ENCODE peak calls at places on chromosomes 5 and 9, in four cellular contexts. One of them, this sample, is unnamed.

GRCh38 chr9:82593436-82593835 is 469.5 kb downstream of the RASEF start:
- DNase-seq in NCI-H748 treated with DMSO at 0.1 percent for 48 hours: no peak
- DNase-seq in GM04504: no peak
- DNase-seq in naive thymus-derived CD8-positive, alpha-beta T cell: no peak
- DNase-seq in this sample: no peak

GRCh38 chr9:124558777-124559470 is 51.7 kb upstream of the NR5A1 start:
- DNase-seq in NCI-H748 treated with DMSO at 0.1 percent for 48 hours: no peak
- DNase-seq in GM04504: no peak
- DNase-seq in naive thymus-derived CD8-positive, alpha-beta T cell: no peak
- DNase-seq in this sample: no peak

GRCh38 chr5:112709416-112709815 is 28.3 kb upstream of the APC start:
- DNase-seq in NCI-H748 treated with DMSO at 0.1 percent for 48 hours: no peak
- DNase-seq in naive thymus-derived CD8-positive, alpha-beta T cell: no peak
- DNase-seq in GM04504: no peak
- DNase-seq in this sample: no peak

GRCh38 chr5:61575103-61575502 is 243.0 kb downstream of the ZSWIM6 start:
- DNase-seq in naive thymus-derived CD8-positive, alpha-beta T cell: no peak
- DNase-seq in GM04504: peak
- DNase-seq in NCI-H748 treated with DMSO at 0.1 percent for 48 hours: no peak
- DNase-seq in this sample: no peak

GRCh38 chr9:38681747-38682227 is 38.1 kb downstream of the FAM240B start:
- DNase-seq in naive thymus-derived CD8-positive, alpha-beta T cell: no peak
- DNase-seq in NCI-H748 treated with DMSO at 0.1 percent for 48 hours: no peak
- DNase-seq in GM04504: peak
- DNase-seq in this sample: no peak

GRCh38 chr5:8399471-8399870 is 530.5 kb downstream of the MTRR start:
- DNase-seq in NCI-H748 treated with DMSO at 0.1 percent for 48 hours: no peak
- DNase-seq in naive thymus-derived CD8-positive, alpha-beta T cell: no peak
- DNase-seq in GM04504: no peak
- DNase-seq in this sample: no peak

GRCh38 chr9:128007566-128008138 is 26.9 kb upstream of the EEIG1 start:
- DNase-seq in naive thymus-derived CD8-positive, alpha-beta T cell: peak
- DNase-seq in NCI-H748 treated with DMSO at 0.1 percent for 48 hours: no peak
- DNase-seq in GM04504: peak
- DNase-seq in this sample: no peak

GRCh38 chr5:51544386-51544785 is 161.1 kb downstream of the ISL1 start:
- DNase-seq in naive thymus-derived CD8-positive, alpha-beta T cell: no peak
- DNase-seq in NCI-H748 treated with DMSO at 0.1 percent for 48 hours: peak
- DNase-seq in GM04504: no peak
- DNase-seq in this sample: no peak

GRCh38 chr5:144697847-144698262 is 527.2 kb downstream of the KCTD16 start:
- DNase-seq in naive thymus-derived CD8-positive, alpha-beta T cell: no peak
- DNase-seq in GM04504: peak
- DNase-seq in NCI-H748 treated with DMSO at 0.1 percent for 48 hours: no peak
- DNase-seq in this sample: no peak

GRCh38 chr5:78328585-78329173 is 31.7 kb upstream of the SCAMP1 start:
- DNase-seq in NCI-H748 treated with DMSO at 0.1 percent for 48 hours: no peak
- DNase-seq in naive thymus-derived CD8-positive, alpha-beta T cell: no peak
- DNase-seq in GM04504: peak
- DNase-seq in this sample: no peak

GRCh38 chr9:126055386-126055785 is 271.2 kb upstream of the MVB12B start:
- DNase-seq in GM04504: peak
- DNase-seq in NCI-H748 treated with DMSO at 0.1 percent for 48 hours: no peak
- DNase-seq in naive thymus-derived CD8-positive, alpha-beta T cell: no peak
- DNase-seq in this sample: no peak

GRCh38 chr5:54959673-54960418 is 25.5 kb downstream of the ESM1 start:
- DNase-seq in naive thymus-derived CD8-positive, alpha-beta T cell: no peak
- DNase-seq in NCI-H748 treated with DMSO at 0.1 percent for 48 hours: peak
- DNase-seq in GM04504: no peak
- DNase-seq in this sample: no peak

GRCh38 chr9:131590907-131591844 is 45.9 kb downstream of the PRRT1B start:
- DNase-seq in NCI-H748 treated with DMSO at 0.1 percent for 48 hours: peak
- DNase-seq in naive thymus-derived CD8-positive, alpha-beta T cell: peak
- DNase-seq in GM04504: peak
- DNase-seq in this sample: no peak

GRCh38 chr9:73741316-73741715 is 589.7 kb downstream of the ANXA1 start:
- DNase-seq in GM04504: no peak
- DNase-seq in naive thymus-derived CD8-positive, alpha-beta T cell: no peak
- DNase-seq in NCI-H748 treated with DMSO at 0.1 percent for 48 hours: no peak
- DNase-seq in this sample: no peak

GRCh38 chr9:127919253-127919815 is 2.5 kb upstream of the ST6GALNAC4 start:
- DNase-seq in NCI-H748 treated with DMSO at 0.1 percent for 48 hours: no peak
- DNase-seq in naive thymus-derived CD8-positive, alpha-beta T cell: no peak
- DNase-seq in GM04504: peak
- DNase-seq in this sample: no peak

GRCh38 chr5:56006600-56006999 is 11.8 kb upstream of the IL6ST start:
- DNase-seq in GM04504: no peak
- DNase-seq in naive thymus-derived CD8-positive, alpha-beta T cell: no peak
- DNase-seq in NCI-H748 treated with DMSO at 0.1 percent for 48 hours: no peak
- DNase-seq in this sample: no peak

GRCh38 chr5:173882632-173883031 is 5.5 kb upstream of the CPEB4 start:
- DNase-seq in NCI-H748 treated with DMSO at 0.1 percent for 48 hours: no peak
- DNase-seq in naive thymus-derived CD8-positive, alpha-beta T cell: no peak
- DNase-seq in GM04504: no peak
- DNase-seq in this sample: no peak

GRCh38 chr5:135505973-135506372 is 29.8 kb downstream of the NEUROG1 start:
- DNase-seq in naive thymus-derived CD8-positive, alpha-beta T cell: no peak
- DNase-seq in GM04504: no peak
- DNase-seq in NCI-H748 treated with DMSO at 0.1 percent for 48 hours: no peak
- DNase-seq in this sample: no peak

GRCh38 chr9:91824151-91824550 is 125.9 kb downstream of the ROR2 start:
- DNase-seq in GM04504: no peak
- DNase-seq in naive thymus-derived CD8-positive, alpha-beta T cell: no peak
- DNase-seq in NCI-H748 treated with DMSO at 0.1 percent for 48 hours: no peak
- DNase-seq in this sample: no peak